ENCODE peak calls at places on chromosomes 16 and 17, in six cellular contexts. W is fibroblast of the aortic adventitia; Z is pancreas; H is nephron progenitor cell; Q is activated CD8-positive, alpha-beta T cell treated with anti-CD3 and anti-CD28 coated beads for 36 hours; A is endothelial cell. E is an unnamed sample.

GRCh38 chr17:79220715-79221291 is 146.2 kb downstream of the ENGASE start:
- DNase-seq in W (no peak), Z (no peak), H (peak), Q (peak), A (no peak), E (no peak)

GRCh38 chr16:53504161-53504663 is 1.2 kb upstream of the AKTIP start:
- DNase-seq in W (peak), Z (peak), H (peak), Q (peak), A (peak), E (peak)

GRCh38 chr16:83615981-83616380 is 191.8 kb upstream of the HSBP1 start:
- DNase-seq in W (no peak), Z (no peak), H (no peak), Q (no peak), A (no peak), E (no peak)

GRCh38 chr16:31194898-31195297 is 7.7 kb downstream of the PYCARD start:
- DNase-seq in W (no peak), Z (no peak), H (no peak), Q (no peak), A (no peak), E (no peak)

GRCh38 chr17:82215095-82215971 is 2.7 kb upstream of the CCDC57 start:
- DNase-seq in W (no peak), Z (peak), H (no peak), Q (no peak), A (no peak), E (no peak)

GRCh38 chr16:74742051-74742481 is 32.6 kb downstream of the FA2H start:
- DNase-seq in W (peak), Z (no peak), H (peak), Q (no peak), A (no peak), E (no peak)

GRCh38 chr16:68073902-68074760 is 11.0 kb upstream of the NFATC3 start:
- DNase-seq in W (no peak), Z (no peak), H (no peak), Q (no peak), A (no peak), E (no peak)

GRCh38 chr17:71494456-71494855 is 626.4 kb upstream of the SOX9 start:
- DNase-seq in W (no peak), Z (no peak), H (no peak), Q (no peak), A (no peak), E (no peak)

GRCh38 chr16:70162041-70162451 is 11.5 kb upstream of the CLEC18C start:
- DNase-seq in W (peak), Z (no peak), H (no peak), Q (no peak), A (no peak), E (no peak)

GRCh38 chr17:81388612-81389367 is 6.5 kb upstream of the BAHCC1 start:
- DNase-seq in W (no peak), Z (no peak), H (no peak), Q (no peak), A (no peak), E (no peak)

GRCh38 chr17:31678431-31678830 is 180.6 kb downstream of the COPRS start:
- DNase-seq in W (peak), Z (no peak), H (no peak), Q (no peak), A (no peak), E (peak)

GRCh38 chr16:65410801-65411200 is 288.9 kb upstream of the CDH11 start:
- DNase-seq in W (no peak), Z (no peak), H (no peak), Q (no peak), A (no peak), E (no peak)

GRCh38 chr16:6020162-6020980 is 922.8 kb upstream of the EEF2KMT start:
- DNase-seq in W (no peak), Z (no peak), H (peak), Q (no peak), A (peak), E (no peak)

GRCh38 chr16:6018848-6019489 is 921.4 kb upstream of the EEF2KMT start:
- DNase-seq in W (no peak), Z (no peak), H (peak), Q (no peak), A (peak), E (no peak)

GRCh38 chr16:6019490-6019991 is 921.9 kb upstream of the EEF2KMT start:
- DNase-seq in W (no peak), Z (no peak), H (peak), Q (no peak), A (peak), E (no peak)

GRCh38 chr16:6012716-6013115 is 915.1 kb upstream of the EEF2KMT start:
- DNase-seq in W (no peak), Z (no peak), H (no peak), Q (no peak), A (no peak), E (no peak)

DNA sequence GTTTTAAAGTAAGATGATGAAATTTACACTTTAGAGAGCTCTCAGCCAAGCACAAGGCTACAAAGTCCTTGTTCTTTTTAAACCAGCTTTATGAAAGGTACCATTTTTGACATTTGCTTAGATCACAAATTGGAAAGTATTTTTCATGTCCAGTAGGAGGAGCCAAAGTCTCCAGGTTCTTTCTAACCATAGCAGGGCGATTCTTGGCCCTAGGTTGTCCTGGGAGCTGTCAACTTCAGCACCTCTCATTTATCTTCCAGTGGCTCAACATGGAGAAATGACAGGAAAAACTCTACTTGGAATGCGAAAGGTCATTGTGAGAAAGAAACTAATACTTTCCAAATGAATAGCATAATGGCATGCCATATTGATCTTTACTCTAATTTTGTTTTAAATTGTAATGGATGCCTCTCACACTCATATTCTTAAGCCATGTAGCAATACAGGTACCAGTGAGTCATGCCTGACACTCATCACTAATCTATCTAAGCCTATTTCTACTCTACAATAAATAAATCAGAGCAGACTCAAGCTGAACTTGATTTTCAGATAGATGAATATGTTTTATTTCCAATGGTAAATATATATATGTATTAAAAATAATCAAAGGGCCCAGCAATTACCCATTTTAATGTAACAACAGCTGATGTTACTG is 919.1 kb upstream of the EEF2KMT start:
- DNase-seq in W (no peak), Z (no peak), H (peak), Q (no peak), A (peak), E (no peak)
- TF ChIP-seq CTCF in W (no peak), Z (no peak), H (peak), Q (no peak), A (peak), E (no peak)

DNA sequence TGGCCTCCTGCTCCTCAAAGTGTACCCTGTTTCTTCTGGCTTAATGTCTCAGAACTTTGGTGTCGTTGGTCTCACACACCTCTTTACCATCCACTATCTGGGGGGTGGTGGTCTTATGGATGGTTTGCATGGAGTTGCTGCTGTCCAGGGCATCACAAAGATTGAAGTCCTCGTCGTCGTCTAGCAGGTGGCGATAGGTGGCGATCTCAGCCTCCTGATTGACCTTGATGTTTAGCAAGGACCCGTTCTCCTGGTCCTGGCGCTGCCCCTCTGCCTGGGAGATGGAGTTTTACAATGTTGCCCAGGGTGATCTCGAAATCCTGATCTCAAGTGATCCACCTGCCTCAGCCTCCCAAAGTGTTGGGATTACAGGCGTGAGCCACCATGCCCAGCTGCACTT is 31.1 kb upstream of the HELZ start:
- DNase-seq in W (no peak), Z (no peak), H (no peak), Q (no peak), A (peak), E (no peak)
- TF ChIP-seq CTCF in W (no peak), Z (no peak), H (no peak), Q (no peak), A (no peak), E (no peak)

GRCh38 chr16:78985736-78986605 is 614.6 kb downstream of the MAF start:
- DNase-seq in W (no peak), Z (no peak), H (no peak), Q (no peak), A (no peak), E (no peak)

GRCh38 chr16:78990309-78990701 is 610.2 kb downstream of the MAF start:
- DNase-seq in W (no peak), Z (no peak), H (no peak), Q (no peak), A (no peak), E (no peak)

GRCh38 chr16:78984887-78985464 is 615.6 kb downstream of the MAF start:
- DNase-seq in W (no peak), Z (no peak), H (peak), Q (no peak), A (no peak), E (no peak)

GRCh38 chr16:78987676-78988075 is 612.9 kb downstream of the MAF start:
- DNase-seq in W (no peak), Z (no peak), H (no peak), Q (no peak), A (no peak), E (no peak)

GRCh38 chr16:78988361-78988992 is 612.1 kb downstream of the MAF start:
- DNase-seq in W (no peak), Z (no peak), H (no peak), Q (no peak), A (peak), E (no peak)
- TF ChIP-seq CTCF in W (no peak), Z (no peak), H (peak), Q (no peak), A (peak), E (no peak)

DNA sequence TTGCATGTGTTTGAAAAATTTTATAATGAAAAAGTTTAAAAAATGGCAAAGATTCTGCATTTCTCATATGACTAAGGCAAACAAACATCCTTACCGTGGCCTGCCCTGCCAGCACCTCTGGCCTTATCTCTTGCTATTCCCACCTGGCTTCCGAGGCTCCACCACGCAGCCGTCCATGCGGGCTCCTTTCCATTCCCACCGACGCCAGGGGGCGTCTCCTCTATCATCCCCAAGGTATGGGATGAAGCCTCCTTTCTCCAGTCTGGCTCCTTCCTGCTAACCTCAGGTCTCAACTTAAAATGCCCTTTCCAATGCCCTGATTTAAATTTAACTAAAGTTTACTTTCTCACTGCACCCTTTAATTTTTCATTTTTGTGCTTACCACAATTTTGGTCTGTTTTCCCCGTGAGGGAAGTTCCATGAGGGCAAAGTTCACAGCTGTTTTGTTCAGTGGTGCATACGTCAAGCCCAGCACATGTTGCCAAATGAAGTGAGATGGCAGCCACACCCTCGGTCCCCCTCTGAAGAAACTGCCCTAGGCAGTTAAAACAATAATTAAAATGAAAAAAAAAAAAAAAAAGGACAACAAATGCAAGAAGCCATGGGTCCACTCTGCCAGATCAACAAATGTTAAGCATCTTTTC is 13.3 kb upstream of the SDK2 start:
- DNase-seq in W (no peak), Z (peak), H (peak), Q (peak), A (peak), E (no peak)
- TF ChIP-seq CTCF in W (peak), Z (no peak), H (peak), Q (peak), A (peak), E (peak)

DNA sequence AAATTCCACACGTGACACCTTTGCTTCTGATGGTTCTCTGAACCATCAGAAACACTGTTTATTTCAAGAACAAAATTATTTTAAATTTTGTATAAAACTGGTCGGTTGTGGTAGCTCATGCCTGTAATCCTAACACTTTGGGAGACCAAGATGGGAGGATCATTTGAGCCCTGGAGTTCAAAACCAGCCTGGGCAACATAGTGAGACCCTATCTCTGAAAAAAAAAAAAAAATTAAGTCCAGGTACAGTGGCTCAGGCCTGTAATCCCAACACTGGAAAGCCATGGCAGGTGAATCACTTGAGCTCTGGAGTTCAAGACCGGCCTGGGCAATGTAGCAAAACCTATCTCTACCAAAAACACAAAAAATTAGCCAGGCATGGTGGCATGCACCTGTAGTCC is 8.3 kb upstream of the KANSL1 start:
- DNase-seq in W (no peak), Z (no peak), H (no peak), Q (no peak), A (no peak), E (no peak)
- TF ChIP-seq CTCF in W (no peak), Z (no peak), H (no peak), Q (no peak), A (no peak), E (no peak)

DNA sequence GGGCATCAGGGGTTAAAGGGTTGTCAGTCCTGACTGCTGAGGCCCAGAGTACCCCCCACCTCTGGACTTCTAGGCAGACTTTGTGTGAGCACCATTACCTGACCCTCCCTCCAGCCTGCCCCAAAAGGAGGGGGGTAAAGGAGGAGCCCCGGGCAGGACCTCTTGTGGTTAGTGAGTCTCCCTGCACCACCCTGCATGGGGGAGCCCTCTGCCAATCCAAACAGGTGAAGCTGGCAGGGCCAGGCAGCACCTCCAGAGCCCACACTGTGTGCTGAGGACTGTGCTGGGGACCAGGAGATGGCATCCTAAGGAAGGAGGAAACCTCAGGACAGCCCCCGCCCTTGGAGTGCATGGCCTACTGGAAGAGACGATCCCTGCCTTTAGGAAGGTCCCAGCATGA is 2.6 kb upstream of the KRT14 start:
- DNase-seq in W (no peak), Z (no peak), H (no peak), Q (no peak), A (no peak), E (no peak)
- TF ChIP-seq CTCF in W (no peak), Z (no peak), H (no peak), Q (no peak), A (no peak), E (no peak)

GRCh38 chr17:43928606-43929005 is 13.7 kb downstream of the PPY start:
- DNase-seq in W (no peak), Z (no peak), H (no peak), Q (no peak), A (no peak), E (no peak)
- TF ChIP-seq CTCF in W (no peak), Z (no peak), H (no peak), Q (no peak), A (no peak), E (no peak)

E was measured in gastrocnemius medialis.